ENCODE peak calls at places on chromosomes 1 and 21, in eight cellular contexts. S is endothelial cell, D is activated B cell treated with CpG ODN at 0.5 μM for 24 hours, U is psoas muscle, E is thoracic aorta, T is progenitor cell of endocrine pancreas, N is ovary, R is mucosa of descending colon. W is an unnamed sample.

GRCh38 chr1:76054357-76054756 is 20.2 kb upstream of the ST6GALNAC3 start:
- DNase-seq in S (no peak), U (no peak), T (no peak), E (no peak), N (no peak), R (no peak), D (no peak), W (no peak)

GRCh38 chr1:47814592-47815436 is 182.4 kb downstream of the TRABD2B start:
- DNase-seq in N (no peak), T (no peak), S (no peak), D (no peak), E (no peak), R (no peak), U (peak), W (no peak)

GRCh38 chr1:16072616-16073484 is 601 bp downstream of the FAM131C start:
- DNase-seq in N (no peak), S (peak), U (no peak), T (no peak), E (no peak), R (no peak), D (no peak), W (no peak)

GRCh38 chr1:112840631-112841624 is 115.1 kb downstream of the SLC16A1 start:
- DNase-seq in S (no peak), D (no peak), E (no peak), U (no peak), T (no peak), N (no peak), R (no peak), W (no peak)

GRCh38 chr1:85494957-85495266 is 30.0 kb upstream of the DDAH1 start:
- DNase-seq in N (peak), T (no peak), R (no peak), E (no peak), U (no peak), D (no peak), S (peak), W (no peak)

GRCh38 chr1:67390041-67390887 is 39.9 kb downstream of the SERBP1 start:
- DNase-seq in S (no peak), N (no peak), T (no peak), D (no peak), E (no peak), R (no peak), U (no peak), W (no peak)

GRCh38 chr1:183077107-183077506 is 53.9 kb downstream of the LAMC1 start:
- DNase-seq in E (no peak), D (no peak), S (no peak), T (no peak), R (no peak), U (no peak), N (no peak), W (no peak)

GRCh38 chr1:109259674-109260557 is 10.6 kb downstream of the CELSR2 start:
- DNase-seq in N (no peak), R (no peak), T (no peak), S (no peak), D (no peak), E (no peak), U (no peak), W (no peak)

GRCh38 chr1:218620956-218621355 is 275.8 kb downstream of the TGFB2 start:
- DNase-seq in N (no peak), D (no peak), T (no peak), R (no peak), E (no peak), S (no peak), U (no peak), W (no peak)

GRCh38 chr1:103109291-103109920 is 1.1 kb upstream of the COL11A1 start:
- DNase-seq in D (no peak), R (no peak), E (no peak), N (no peak), U (no peak), T (no peak), S (no peak), W (no peak)

GRCh38 chr1:177772621-177773020 is 197.2 kb downstream of the SEC16B start:
- DNase-seq in T (no peak), N (no peak), R (no peak), E (no peak), D (no peak), U (no peak), S (no peak), W (no peak)

GRCh38 chr1:119040906-119041305 is 52.8 kb upstream of the TBX15 start:
- DNase-seq in S (no peak), T (no peak), E (no peak), N (peak), R (no peak), D (no peak), U (peak), W (peak)

GRCh38 chr1:77888071-77888428 is 374 bp upstream of the NEXN start:
- DNase-seq in N (no peak), R (no peak), D (no peak), U (no peak), E (no peak), T (no peak), S (no peak), W (no peak)

GRCh38 chr1:91011726-91012125 is 10.1 kb downstream of the ZNF644 start:
- DNase-seq in N (no peak), U (no peak), T (no peak), S (no peak), E (no peak), D (no peak), R (no peak), W (no peak)

GRCh38 chr1:231192620-231193163 is 30.8 kb downstream of the TRIM67 start:
- DNase-seq in S (no peak), E (no peak), T (no peak), N (no peak), U (no peak), R (no peak), D (no peak), W (no peak)

GRCh38 chr1:45518910-45519309 is 2.8 kb downstream of the PRDX1 start:
- DNase-seq in S (no peak), D (no peak), N (no peak), R (no peak), T (no peak), E (no peak), U (no peak), W (no peak)

GRCh38 chr1:45522324-45523104 is 830 bp upstream of the PRDX1 start:
- DNase-seq in E (no peak), R (no peak), N (peak), S (no peak), U (no peak), T (no peak), D (no peak), W (no peak)

GRCh38 chr1:45526135-45526644 is 4.5 kb upstream of the PRDX1 start:
- DNase-seq in S (no peak), T (no peak), E (no peak), N (no peak), D (no peak), R (no peak), U (no peak), W (no peak)

GRCh38 chr1:45516465-45516864 is 5.2 kb downstream of the PRDX1 start:
- DNase-seq in D (no peak), R (no peak), U (no peak), S (no peak), E (no peak), T (no peak), N (no peak), W (no peak)

DNA sequence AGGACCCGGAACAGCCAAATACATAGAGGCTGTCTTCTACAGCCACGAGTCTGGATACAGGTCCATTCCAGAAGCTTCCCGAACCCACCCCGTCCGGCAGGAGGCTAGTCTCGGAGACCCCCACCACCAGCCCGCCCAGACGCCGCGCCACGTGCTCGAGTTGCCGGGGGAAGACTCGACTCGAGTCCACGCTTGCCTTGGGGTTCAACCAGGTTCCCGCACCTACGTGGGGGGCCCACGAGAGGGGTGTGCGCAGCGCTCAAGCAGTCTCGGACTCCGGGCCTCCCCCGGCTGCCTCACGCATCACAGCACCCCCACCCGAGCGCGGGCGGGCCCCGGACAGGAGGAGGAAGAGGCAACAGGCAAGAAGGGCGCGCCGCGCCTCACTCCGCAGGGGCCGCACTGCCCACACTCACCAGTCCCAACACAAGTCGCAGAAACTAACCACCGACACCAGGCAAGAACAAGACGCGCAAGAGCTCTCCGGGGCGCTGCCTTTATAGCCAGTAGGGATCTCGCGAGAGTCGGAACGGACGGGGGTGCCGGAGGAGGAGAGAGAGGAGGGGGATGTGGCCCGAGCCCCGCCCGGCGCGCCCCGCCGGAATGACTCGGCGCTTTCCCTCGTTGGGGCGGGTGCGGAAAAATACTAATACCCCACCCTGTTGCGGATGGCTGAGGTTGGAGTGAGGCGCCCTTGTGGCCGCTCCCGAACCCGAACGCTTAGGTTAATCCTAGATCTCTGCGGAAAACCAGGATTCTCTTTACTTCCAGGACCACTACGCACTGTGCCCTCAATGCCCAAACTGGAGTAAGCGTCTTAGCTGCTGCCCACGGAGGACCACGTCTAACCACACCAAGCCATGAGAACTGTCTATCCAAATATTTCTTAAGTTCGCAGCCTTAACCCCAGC is at the start of gene PRDX1:
- DNase-seq in U (peak), T (peak), N (peak), R (peak), S (peak), D (peak), E (peak), W (peak)
- TF ChIP-seq CTCF in U (peak), T (no peak), N (peak), R (no peak), S (no peak), D (no peak), E (no peak), W (no peak)

GRCh38 chr1:40859017-40859416 is 3.1 kb downstream of the CITED4 start:
- DNase-seq in R (no peak), D (no peak), S (no peak), T (no peak), U (no peak), N (no peak), E (no peak), W (no peak)

GRCh38 chr1:40860706-40861226 is 1.4 kb downstream of the CITED4 start:
- DNase-seq in D (no peak), S (no peak), N (no peak), E (no peak), U (no peak), R (peak), T (no peak), W (no peak)

GRCh38 chr1:40861227-40862003 is 748 bp downstream of the CITED4 start:
- DNase-seq in N (peak), T (no peak), S (no peak), E (no peak), D (peak), U (peak), R (peak), W (no peak)

GRCh38 chr1:40866408-40866788 is 4.2 kb upstream of the CITED4 start:
- DNase-seq in N (no peak), R (no peak), S (no peak), U (no peak), D (no peak), E (no peak), T (no peak), W (no peak)

DNA sequence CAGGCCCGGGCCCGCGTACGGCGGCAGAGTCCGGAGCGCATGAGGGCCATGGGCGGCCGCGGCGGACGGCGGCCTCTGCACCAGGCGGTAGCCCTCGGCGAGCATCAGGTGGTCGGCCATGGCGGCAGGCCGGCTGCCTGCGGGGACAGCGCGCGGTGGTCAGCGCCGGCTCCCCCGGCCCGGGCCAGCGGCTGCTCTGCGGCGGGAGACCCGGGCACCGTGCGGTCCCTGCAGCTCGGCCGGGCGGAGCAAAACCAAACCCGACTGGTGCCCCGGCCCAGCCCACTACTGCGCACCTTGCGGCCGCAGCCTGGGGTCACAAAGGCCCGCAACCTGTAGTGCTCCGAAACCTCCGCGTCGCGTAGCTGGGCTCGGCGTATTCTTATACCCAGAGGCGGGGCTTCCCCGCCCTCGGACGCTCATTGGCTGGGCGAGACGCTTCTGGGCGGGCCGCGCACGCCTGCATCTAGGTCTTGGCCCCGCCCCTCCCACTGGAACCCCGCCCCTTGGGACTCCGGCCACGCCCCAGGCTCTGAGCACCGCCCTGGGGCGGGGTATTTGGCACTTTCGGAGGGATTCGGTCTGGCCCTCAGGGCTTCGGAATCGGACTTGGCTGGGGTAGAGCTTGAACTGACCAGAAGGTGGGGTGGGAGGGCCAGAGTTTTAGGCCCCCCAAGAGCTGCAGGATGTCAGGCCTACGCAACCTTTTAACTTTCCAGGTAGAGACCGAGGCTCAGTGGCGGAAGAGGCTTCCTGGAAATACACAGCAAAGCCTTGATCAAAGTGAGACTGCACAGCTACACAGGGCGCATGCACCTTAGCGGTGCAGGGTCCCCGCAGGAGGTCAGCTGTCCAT is at the start of gene CITED4:
- DNase-seq in N (peak), T (peak), R (peak), S (peak), E (peak), D (peak), U (peak), W (peak)
- TF ChIP-seq CTCF in N (peak), T (peak), R (peak), S (no peak), E (peak), D (no peak), U (peak), W (no peak)

GRCh38 chr1:87120779-87121178 is 206.3 kb downstream of the HS2ST1 start:
- DNase-seq in S (no peak), R (no peak), U (no peak), T (no peak), N (no peak), E (no peak), D (no peak), W (no peak)
- TF ChIP-seq CTCF in S (no peak), R (no peak), U (no peak), T (peak), N (no peak), E (no peak), D (no peak), W (no peak)

DNA sequence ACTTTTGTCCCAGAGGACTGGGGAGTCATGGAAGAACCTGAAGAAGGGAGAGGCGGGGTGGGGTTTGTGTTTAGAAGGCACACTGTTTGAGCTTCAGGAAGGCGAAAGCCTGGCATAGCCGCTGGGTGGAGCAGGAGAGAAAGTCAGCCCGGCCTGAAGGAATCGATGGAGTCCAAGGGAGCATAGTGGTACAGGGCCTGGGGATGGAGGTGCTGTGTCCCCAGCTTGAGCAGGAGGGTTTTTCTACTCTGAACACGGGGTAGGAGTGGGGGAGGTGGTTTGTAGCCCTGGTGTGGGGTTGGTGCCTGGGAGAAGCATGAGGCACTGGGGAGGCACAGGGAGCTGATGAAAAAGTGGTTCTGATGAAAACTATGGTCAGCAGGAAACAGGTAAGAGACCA is 4.7 kb upstream of the CCDC24 start:
- DNase-seq in T (no peak), U (no peak), N (no peak), R (peak), S (no peak), D (no peak), E (no peak), W (no peak)
- TF ChIP-seq CTCF in T (no peak), U (no peak), N (no peak), R (no peak), S (no peak), D (no peak), E (no peak), W (no peak)

GRCh38 chr21:41895643-41896493 is 16.7 kb upstream of the PRDM15 start:
- DNase-seq in E (no peak), U (no peak), N (no peak), D (no peak), T (no peak), S (no peak), R (no peak), W (no peak)
- TF ChIP-seq CTCF in E (no peak), U (no peak), N (no peak), D (no peak), T (no peak), S (no peak), R (no peak), W (no peak)

DNA sequence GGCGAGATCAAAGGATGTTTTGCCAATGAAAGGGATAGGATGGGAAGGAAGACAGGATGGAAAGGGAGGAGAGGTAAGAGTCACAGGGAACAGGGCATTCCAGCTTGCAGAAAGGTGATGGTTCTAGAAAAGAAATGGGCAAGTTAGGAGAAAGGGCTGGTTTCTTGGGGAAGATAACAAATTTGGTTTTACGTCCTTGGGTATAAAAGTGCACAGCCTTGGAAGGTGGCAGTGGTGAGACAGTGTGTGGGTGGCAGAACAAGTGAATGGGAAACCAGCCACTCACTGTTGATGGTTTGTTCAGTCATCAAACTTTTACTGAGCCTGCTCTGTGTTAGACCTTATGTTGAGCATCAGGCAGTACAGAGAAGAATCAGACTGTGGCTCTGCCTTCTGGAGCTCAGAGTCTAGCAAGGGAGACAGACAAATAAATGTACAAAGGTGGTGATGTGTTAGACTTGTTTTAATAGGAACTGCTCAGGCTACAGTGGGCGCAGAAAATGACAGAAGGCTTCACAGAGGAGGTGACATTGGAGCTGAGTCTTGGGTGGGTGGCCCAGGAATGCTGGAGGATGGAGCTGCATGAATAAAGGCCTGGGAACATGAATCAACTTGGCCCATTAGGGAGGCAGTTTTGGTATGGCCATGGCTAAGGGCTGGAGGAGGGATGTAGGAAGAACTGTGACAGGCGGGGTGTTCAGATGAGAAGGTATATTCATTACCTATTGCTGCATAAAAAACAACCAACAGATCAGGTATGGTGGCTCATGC is 76.3 kb downstream of the EPHB2 start:
- DNase-seq in E (no peak), S (no peak), D (no peak), U (no peak), N (no peak), R (no peak), T (no peak), W (no peak)
- TF ChIP-seq CTCF in E (no peak), S (no peak), D (no peak), U (no peak), N (no peak), R (no peak), T (no peak), W (no peak)

DNA sequence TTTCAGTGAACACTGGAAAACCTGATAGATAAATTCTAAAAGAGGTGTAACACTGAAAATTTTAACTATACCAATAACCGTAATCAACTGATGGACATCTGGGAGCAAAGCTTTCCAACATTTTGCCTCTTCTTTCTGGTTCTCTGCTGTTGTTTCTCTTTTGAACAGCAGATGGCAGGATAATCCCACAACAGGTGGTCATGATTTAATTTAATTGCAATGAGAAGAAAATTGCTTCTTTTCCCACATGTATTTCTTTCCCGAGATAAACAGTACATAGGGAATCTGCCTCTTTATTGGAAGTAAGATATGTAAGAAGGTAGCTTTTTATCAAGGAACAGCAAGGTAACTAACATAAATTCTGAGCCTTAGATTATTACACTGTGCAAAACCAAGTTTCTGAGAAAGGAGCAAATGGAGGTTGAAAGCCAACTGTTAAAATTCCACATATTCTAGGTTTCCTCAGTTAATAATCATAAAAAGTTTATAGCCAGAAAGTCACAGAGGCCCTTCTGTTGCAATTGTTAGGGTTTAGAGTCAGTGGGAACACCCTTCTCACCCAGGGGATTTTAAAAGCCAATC is 72.9 kb downstream of the RPS6KA1 start:
- DNase-seq in D (no peak), N (peak), T (peak), S (peak), E (no peak), U (no peak), R (no peak), W (no peak)
- TF ChIP-seq CTCF in D (peak), N (peak), T (peak), S (peak), E (peak), U (peak), R (peak), W (peak)